ENCODE peak calls at places on chromosomes 13 and 19, in seven cellular contexts. J is WERI-Rb-1, L is lower leg skin, B is astrocyte, C is PC-9, U is pancreas, S is right atrium auricular region. P is an unnamed sample.

GRCh38 chr19:55258476-55258827 is 365 bp downstream of the PPP6R1 start:
- DNase-seq in C (no peak), L (no peak), U (no peak), B (peak), S (no peak), J (peak), P (no peak)

GRCh38 chr13:21104199-21105019 is 43.0 kb upstream of the LATS2 start:
- DNase-seq in S (no peak), U (no peak), J (no peak), C (no peak), B (no peak), L (no peak), P (no peak)

GRCh38 chr13:56902276-56902675 is 238.4 kb upstream of the PRR20A start:
- DNase-seq in S (no peak), B (no peak), J (no peak), L (no peak), C (no peak), U (no peak), P (no peak)

GRCh38 chr19:45294291-45295029 is 28.2 kb downstream of the CKM start:
- DNase-seq in J (peak), S (no peak), C (no peak), U (peak), L (no peak), B (no peak), P (peak)

GRCh38 chr13:44293908-44294735 is 79.5 kb upstream of the SERP2 start:
- DNase-seq in S (no peak), B (peak), J (no peak), C (no peak), L (no peak), U (no peak), P (no peak)

GRCh38 chr19:6752257-6753177 is 13.0 kb downstream of the TRIP10 start:
- DNase-seq in U (no peak), B (no peak), C (no peak), L (no peak), S (no peak), J (no peak), P (no peak)

GRCh38 chr13:105491345-105491744 is 1044.1 kb downstream of the EFNB2 start:
- DNase-seq in C (no peak), U (no peak), L (no peak), B (no peak), J (no peak), S (no peak), P (no peak)

GRCh38 chr13:101556676-101557121 is 104.2 kb downstream of the ITGBL1 start:
- DNase-seq in J (peak), L (peak), U (no peak), S (no peak), C (no peak), B (no peak), P (no peak)

GRCh38 chr19:13036366-13036976 is 41.2 kb downstream of the NFIX start:
- DNase-seq in C (peak), S (peak), J (peak), B (peak), L (no peak), U (no peak), P (no peak)

GRCh38 chr19:43747557-43748204 is 7.1 kb downstream of the SMG9 start:
- DNase-seq in U (no peak), B (no peak), L (no peak), J (no peak), S (no peak), C (no peak), P (no peak)

GRCh38 chr19:15666883-15667282 is 6.0 kb upstream of the CYP4F12 start:
- DNase-seq in J (no peak), S (no peak), U (no peak), C (no peak), B (no peak), L (no peak), P (no peak)

GRCh38 chr19:51018745-51019543 is 565 bp downstream of the KLK10 start:
- DNase-seq in S (no peak), L (no peak), C (peak), J (no peak), U (no peak), B (no peak), P (no peak)

GRCh38 chr13:74414458-74414857 is 280.3 kb upstream of the KLF12 start:
- DNase-seq in B (no peak), U (no peak), C (no peak), L (no peak), S (no peak), J (no peak), P (no peak)

GRCh38 chr13:109938255-109938936 is 152.0 kb upstream of the IRS2 start:
- DNase-seq in C (no peak), L (no peak), U (no peak), B (peak), S (no peak), J (no peak), P (no peak)

GRCh38 chr13:110334256-110334655 is 27.2 kb downstream of the COL4A2 start:
- DNase-seq in B (peak), L (no peak), S (no peak), U (no peak), J (no peak), C (no peak), P (no peak)

GRCh38 chr13:67147257-67148218 is 82.6 kb downstream of the PCDH9 start:
- DNase-seq in L (no peak), S (no peak), J (no peak), U (no peak), C (no peak), B (peak), P (no peak)

GRCh38 chr13:38024431-38024830 is 154.9 kb upstream of the TRPC4 start:
- DNase-seq in J (no peak), B (peak), C (no peak), U (no peak), L (no peak), S (no peak), P (no peak)

GRCh38 chr13:101612736-101613135 is 160.3 kb downstream of the ITGBL1 start:
- DNase-seq in L (no peak), S (no peak), U (no peak), B (no peak), J (no peak), C (no peak), P (no peak)

DNA sequence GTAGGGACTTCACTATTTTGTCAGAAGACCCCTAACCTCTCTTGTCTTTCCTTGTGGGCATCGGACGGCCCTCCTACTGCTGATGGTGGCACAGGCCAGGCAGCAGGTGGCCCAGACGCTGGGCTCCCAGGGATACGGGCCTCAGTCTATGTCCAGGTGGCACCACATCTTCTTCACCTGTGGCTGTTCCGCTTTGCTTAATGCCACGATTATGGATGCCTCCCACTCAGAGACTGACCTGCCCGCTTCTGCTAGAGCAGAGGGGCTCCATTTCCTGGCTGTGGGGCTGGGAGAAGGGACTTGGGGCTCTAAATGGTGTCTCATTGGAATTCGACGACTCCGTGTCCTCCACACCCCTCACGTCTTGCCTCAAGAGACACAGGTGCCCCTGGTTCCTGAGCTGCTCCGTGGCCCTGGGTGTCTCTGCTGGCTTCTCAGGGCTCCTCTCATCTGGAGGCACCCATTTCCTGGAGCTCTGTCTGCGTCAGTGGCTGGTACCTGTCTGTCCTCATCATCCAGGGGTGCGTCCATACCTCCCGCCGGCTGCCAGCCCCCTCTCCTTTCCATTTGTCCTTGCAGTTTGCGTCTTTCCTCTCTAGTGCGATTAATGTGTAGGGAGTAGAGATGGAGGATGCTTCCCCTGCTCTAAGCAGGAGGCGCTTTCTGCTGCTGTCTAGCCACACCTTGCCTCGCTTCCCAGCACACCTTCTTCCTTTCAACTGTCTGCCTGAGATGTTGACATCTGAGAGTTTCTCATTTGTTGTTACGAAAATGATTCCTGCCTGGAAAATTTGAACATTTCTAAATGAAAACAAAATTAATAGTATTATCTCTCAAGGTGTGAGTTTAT is 63.4 kb downstream of the TEX29 start:
- DNase-seq in J (no peak), L (no peak), B (no peak), U (no peak), C (no peak), S (no peak), P (no peak)
- H3K4me3 ChIP-seq in J (no peak), L (no peak), B (no peak), U (no peak), C (no peak), S (no peak), P (no peak)

DNA sequence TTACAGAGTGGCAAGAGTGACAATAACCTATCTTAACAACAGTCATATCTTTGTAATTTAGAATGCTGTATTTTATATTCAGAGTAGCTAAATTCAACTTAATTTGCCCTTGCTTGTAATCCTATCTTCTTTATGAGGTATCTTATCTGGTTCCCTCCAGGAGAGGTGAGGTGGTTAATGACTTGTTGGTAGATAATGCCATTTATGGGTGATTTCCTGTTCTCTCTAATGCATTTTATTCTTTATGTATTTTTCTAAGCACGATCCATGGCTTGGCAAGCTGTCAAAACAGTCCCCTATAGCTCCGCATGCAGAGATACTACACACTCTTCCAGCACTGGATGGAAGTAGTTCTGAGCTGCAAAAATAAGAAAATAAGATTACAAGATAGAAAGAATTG is 267.9 kb downstream of the LMO7 start:
- DNase-seq in S (no peak), J (no peak), C (no peak), U (no peak), B (no peak), L (no peak), P (no peak)
- TF ChIP-seq CTCF in S (no peak), J (no peak), C (no peak), U (no peak), B (no peak), L (no peak), P (no peak)

DNA sequence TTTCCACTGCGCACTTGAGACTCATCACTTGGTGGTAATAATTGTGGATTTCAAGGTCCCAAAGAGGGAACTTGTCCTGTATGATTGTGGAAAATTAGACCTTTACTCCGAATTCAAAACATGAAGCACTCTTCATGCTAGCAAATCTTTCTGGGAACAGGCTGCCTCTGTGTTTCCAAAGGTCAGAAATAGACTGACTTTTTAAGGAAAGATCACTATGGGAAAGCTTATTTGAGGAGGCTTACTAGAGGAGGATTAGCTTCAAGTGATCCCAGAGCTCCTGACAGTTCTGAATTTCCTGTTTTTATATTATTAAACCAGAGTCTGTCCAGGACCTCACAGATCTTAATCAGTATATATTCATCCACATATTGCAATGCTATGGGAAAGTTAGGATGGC is 5.5 kb downstream of the WDFY2 start:
- DNase-seq in L (no peak), J (no peak), S (no peak), U (no peak), B (no peak), C (no peak), P (no peak)
- H3K4me3 ChIP-seq in L (no peak), J (no peak), S (no peak), U (no peak), B (no peak), C (no peak), P (no peak)

GRCh38 chr13:45909089-45909488 is 57.5 kb upstream of the SIAH3 start:
- DNase-seq in C (no peak), U (no peak), S (no peak), L (no peak), B (no peak), J (no peak), P (no peak)
- TF ChIP-seq CTCF in C (no peak), U (no peak), S (no peak), L (no peak), B (no peak), J (no peak), P (no peak)

GRCh38 chr13:45365558-45365885 is 24.5 kb upstream of the TPT1 start:
- DNase-seq in B (no peak), L (no peak), S (no peak), U (no peak), C (no peak), J (no peak), P (no peak)

GRCh38 chr13:45369116-45369515 is 28.1 kb upstream of the TPT1 start:
- DNase-seq in B (no peak), U (no peak), L (no peak), C (no peak), S (no peak), J (no peak), P (no peak)

GRCh38 chr13:45367995-45368394 is 27.0 kb upstream of the TPT1 start:
- DNase-seq in U (no peak), B (no peak), J (no peak), L (no peak), S (no peak), C (no peak), P (no peak)

GRCh38 chr13:45368571-45368970 is 27.6 kb upstream of the TPT1 start:
- DNase-seq in C (no peak), J (no peak), B (no peak), U (no peak), L (no peak), S (no peak), P (no peak)

DNA sequence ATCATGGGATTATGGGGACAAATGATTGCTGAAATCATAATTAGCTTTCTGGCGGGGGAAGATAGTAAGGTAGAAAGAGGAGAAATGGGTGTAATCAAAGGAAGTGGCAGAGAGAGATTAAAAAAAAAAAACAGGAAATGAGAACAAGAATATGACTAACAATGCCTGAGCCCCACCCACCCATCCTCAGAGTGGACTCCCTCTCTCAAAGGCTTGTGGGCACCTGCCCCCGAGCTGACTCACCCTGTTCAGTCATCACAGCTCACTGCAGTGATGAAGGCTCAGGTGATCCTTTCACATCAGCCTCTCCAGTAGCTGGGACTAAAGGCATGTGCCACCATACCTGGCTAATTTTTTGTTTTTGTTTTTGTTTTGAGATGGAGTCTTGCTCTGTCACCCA is 26.4 kb upstream of the TPT1 start:
- DNase-seq in U (peak), S (peak), B (peak), L (peak), J (no peak), C (peak), P (no peak)
- H3K4me3 ChIP-seq in U (no peak), S (no peak), B (no peak), L (no peak), J (no peak), C (no peak), P (no peak)

DNA sequence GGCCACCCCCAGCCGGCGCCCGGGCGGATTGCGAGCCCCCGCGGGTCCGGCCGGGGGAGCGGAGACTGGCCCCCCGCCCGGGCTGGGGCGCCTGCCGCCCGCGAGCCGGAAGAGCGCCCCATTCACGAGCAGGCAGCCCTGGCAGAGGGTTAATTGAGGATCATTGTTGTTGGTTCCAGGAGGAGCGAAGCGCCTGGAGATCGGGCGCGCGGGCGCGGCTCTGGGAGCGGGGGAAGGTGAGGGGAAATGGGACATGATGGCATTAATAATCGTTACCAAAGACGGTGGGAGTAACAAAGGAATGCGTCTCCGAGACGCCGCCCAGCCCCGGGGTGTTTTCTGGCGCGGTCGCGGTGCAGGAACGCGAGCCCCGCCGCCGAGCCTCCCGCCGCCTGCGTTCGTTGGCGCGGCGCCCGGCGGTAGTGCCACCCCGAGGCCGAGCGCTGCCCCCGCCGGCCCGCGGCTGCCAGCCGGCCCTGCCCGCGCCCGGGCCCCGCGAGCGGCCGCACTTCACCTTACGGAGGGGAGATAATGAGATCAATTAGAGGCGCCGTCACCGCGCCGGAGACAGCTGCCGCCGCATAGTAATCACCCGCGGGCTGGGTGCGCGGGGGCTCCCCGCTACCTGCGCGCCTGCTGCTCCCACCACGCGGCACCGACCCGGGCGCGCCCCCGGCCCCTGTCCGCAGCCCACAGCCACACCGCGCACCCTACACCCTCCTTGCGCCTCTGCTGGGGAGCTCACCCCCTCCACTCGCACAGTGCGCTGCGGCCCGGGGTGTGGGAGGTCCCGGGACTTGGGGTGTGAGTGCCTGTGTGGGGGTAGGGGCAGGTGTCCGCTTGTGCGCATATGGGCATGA is 2.8 kb downstream of the ZNF536 start:
- DNase-seq in U (no peak), C (no peak), B (no peak), S (no peak), L (no peak), J (peak), P (no peak)
- TF ChIP-seq CTCF in U (no peak), C (no peak), B (no peak), S (no peak), L (no peak), J (no peak), P (no peak)

GRCh38 chr19:49559928-49560327 is 20.4 kb downstream of the NOSIP start:
- DNase-seq in J (no peak), U (no peak), S (no peak), B (no peak), L (no peak), C (peak), P (peak)
- H3K4me3 ChIP-seq in J (no peak), U (no peak), S (no peak), B (no peak), L (no peak), C (no peak), P (no peak)

DNA sequence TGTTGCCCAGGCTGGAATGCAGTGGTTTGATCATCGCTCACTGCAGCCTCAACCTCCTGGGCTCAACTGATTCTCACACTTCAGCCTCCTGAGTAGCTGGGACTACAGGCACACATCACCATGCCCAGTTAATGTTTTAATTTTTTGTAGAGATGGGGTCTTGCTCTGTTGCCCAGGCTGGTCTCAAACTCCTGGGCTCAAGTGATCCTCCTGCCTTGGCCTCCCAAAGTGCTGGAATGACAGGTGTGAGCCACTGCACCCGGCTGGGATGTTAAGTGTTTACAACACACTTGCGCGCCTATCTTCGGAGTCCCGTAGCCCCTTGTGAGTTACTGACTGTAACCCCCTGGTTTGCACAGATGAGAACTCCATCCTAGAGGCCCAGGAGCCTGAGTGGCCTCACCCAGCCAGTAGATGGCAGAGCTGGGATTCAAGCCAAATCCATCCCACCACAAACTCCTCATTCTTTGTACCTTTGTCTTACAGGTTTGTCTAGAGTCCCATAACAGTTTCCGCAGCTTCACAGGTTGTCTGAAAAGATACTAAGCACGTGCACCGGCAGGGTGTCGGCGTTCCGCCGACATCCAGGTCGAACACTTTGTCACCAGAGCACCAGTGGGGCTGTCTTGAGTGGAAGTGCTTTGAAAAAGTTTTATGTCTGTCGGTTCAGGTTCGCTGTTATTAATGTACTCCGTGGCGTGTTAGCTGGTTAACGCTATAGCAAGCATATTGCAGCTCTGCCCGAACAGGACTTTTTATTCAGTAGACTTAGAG is 14.7 kb downstream of the MAG start:
- DNase-seq in U (no peak), L (no peak), C (peak), B (no peak), J (peak), S (no peak), P (no peak)
- TF ChIP-seq CTCF in U (no peak), L (no peak), C (peak), B (no peak), J (peak), S (no peak), P (no peak)

DNA sequence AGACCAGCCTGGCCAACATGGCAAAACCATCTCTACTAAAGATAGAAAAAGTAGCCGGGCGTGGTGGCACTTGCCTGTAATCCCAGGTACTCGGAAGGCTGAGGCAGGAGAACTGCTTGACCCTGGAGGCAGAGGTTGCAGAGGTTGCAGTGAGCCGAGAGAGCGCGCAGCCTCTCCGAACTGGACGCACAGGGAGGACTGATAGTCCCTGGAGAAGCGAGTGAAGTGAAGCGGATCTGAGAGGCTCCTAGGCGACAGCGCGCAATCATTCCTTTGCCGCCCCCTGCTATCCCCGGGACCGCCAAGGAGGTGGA is 233 bp downstream of the ZNF561 start:
- DNase-seq in B (no peak), U (no peak), C (no peak), L (no peak), S (no peak), J (no peak), P (no peak)
- H3K4me3 ChIP-seq in B (peak), U (peak), C (peak), L (peak), S (peak), J (peak), P (peak)